ENCODE peak calls at places on chromosomes 12 and 14, in seven cellular contexts. C is hepatocyte, R is left lung, P is stomach, U is ascending aorta, E is Peyer's patch, N is transverse colon. M is an unnamed sample.

GRCh38 chr14:23154876-23155587 is 28.4 kb downstream of the SLC7A8 start:
- DNase-seq in C (peak; percentile 87), R (no peak), P (peak; percentile 89), U (peak; percentile 95), E (no peak), N (peak; percentile 61), M (no peak)

GRCh38 chr12:103924761-103925641 is 5.2 kb upstream of the HSP90B1 start:
- DNase-seq in C (peak; percentile 58), R (no peak), P (no peak), U (no peak), E (no peak), N (no peak), M (no peak)

GRCh38 chr12:57525615-57526383 is 3.2 kb downstream of the MBD6 start:
- DNase-seq in C (no peak), R (no peak), P (no peak), U (no peak), E (no peak), N (no peak), M (no peak)

GRCh38 chr14:55077155-55077554 is 25.7 kb downstream of the MAPK1IP1L start:
- DNase-seq in C (peak; percentile 70), R (no peak), P (peak; percentile 50), U (no peak), E (no peak), N (peak; percentile 37), M (no peak)

GRCh38 chr12:3520168-3520567 is 29.2 kb downstream of the PRMT8 start:
- DNase-seq in C (no peak), R (no peak), P (peak; percentile 63), U (no peak), E (no peak), N (peak; percentile 22), M (no peak)

GRCh38 chr14:71228711-71229110 is 321.5 kb downstream of the PCNX1 start:
- DNase-seq in C (peak; percentile 29), R (no peak), P (no peak), U (no peak), E (no peak), N (no peak), M (no peak)

GRCh38 chr14:99133563-99134332 is 138.2 kb downstream of the BCL11B start:
- DNase-seq in C (peak; percentile 46), R (no peak), P (peak; percentile 13), U (peak; percentile 62), E (no peak), N (no peak), M (no peak)

GRCh38 chr14:80940146-80940545 is 1.4 kb downstream of the CEP128 start:
- DNase-seq in C (no peak), R (no peak), P (no peak), U (no peak), E (no peak), N (no peak), M (no peak)

GRCh38 chr12:66036317-66036716 is 94.2 kb downstream of the LLPH start:
- DNase-seq in C (peak; percentile 40), R (no peak), P (no peak), U (peak; percentile 82), E (no peak), N (no peak), M (no peak)

DNA sequence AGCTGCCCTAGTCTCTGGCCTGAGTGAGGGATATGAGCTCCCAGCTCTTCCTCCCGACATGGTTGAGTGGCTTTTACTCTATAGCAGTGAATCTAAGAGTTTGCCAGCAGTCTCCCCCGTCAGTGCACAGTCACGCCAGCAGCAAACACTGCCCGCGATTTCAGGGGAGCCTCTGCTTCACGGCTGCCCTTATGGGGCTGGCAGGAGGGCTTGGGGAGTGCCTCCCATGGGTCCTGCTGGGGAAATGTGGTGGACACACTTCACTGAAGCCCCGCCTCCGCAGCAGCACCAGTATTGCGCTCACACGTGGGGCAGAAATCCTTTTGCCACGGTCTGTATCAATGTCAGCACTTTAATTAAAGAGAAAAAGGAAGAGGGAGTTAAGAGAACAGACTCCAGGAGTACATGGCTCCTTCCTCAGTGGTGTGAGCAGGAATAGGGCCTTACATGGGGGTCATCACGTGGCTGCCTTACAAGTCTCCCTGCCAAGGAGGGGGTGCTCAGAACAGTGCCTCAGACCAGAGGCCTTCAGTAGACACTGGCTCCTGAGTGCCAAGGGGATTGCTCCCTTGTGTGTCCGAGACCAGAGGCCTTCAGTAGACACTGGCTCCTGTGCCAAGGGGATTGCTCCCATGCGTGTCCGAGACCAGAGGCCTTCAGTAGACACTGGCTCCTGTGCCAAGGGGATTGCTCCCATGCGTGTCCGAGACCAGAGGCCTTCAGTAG is 55.7 kb downstream of the SFSWAP start:
- DNase-seq in C (no peak), R (no peak), P (no peak), U (no peak), E (peak; percentile 68), N (no peak), M (no peak)
- H3K36me3 ChIP-seq in C (no peaks in the 10 kb centered on the region), R (peaks cover 99% of the 10 kb centered on the region), P (peaks cover 74% of the 10 kb centered on the region), U (peaks cover 92% of the 10 kb centered on the region), E (no peaks in the 10 kb centered on the region), N (no peaks in the 10 kb centered on the region), M (peaks cover 37% of the 10 kb centered on the region)

GRCh38 chr12:14774074-14774943 is 29.0 kb downstream of the WBP11 start:
- DNase-seq in C (peak; percentile 98), R (peak; percentile 91), P (peak; percentile 97), U (peak; percentile 99), E (peak; percentile 94), N (peak; percentile 97), M (peak; percentile 81)

GRCh38 chr12:14776236-14776959 is 26.9 kb downstream of the WBP11 start:
- DNase-seq in C (no peak), R (no peak), P (no peak), U (no peak), E (no peak), N (no peak), M (no peak)

GRCh38 chr12:14775652-14776020 is 27.6 kb downstream of the WBP11 start:
- DNase-seq in C (no peak), R (no peak), P (no peak), U (no peak), E (no peak), N (no peak), M (no peak)

GRCh38 chr12:14773685-14774073 is 29.6 kb downstream of the WBP11 start:
- DNase-seq in C (no peak), R (peak; percentile 68), P (no peak), U (no peak), E (peak; percentile 57), N (no peak), M (no peak)

GRCh38 chr12:14774944-14775651 is 28.2 kb downstream of the WBP11 start:
- DNase-seq in C (peak; percentile 62), R (peak; percentile 83), P (peak; percentile 56), U (peak; percentile 84), E (peak; percentile 32), N (peak; percentile 59), M (no peak)
- TF ChIP-seq CTCF in C (no peak), R (no peak), P (no peak), U (no peak), E (no peak), N (no peak), M (no peak)

GRCh38 chr12:125610971-125611370 is 545.7 kb downstream of the AACS start:
- DNase-seq in C (no peak), R (no peak), P (no peak), U (no peak), E (no peak), N (no peak), M (no peak)
- H3K36me3 ChIP-seq in C (no peaks in the 10 kb centered on the region), R (no peaks in the 10 kb centered on the region), P (no peaks in the 10 kb centered on the region), U (no peaks in the 10 kb centered on the region), E (no peaks in the 10 kb centered on the region), N (no peaks in the 10 kb centered on the region), M (no peaks in the 10 kb centered on the region)

DNA sequence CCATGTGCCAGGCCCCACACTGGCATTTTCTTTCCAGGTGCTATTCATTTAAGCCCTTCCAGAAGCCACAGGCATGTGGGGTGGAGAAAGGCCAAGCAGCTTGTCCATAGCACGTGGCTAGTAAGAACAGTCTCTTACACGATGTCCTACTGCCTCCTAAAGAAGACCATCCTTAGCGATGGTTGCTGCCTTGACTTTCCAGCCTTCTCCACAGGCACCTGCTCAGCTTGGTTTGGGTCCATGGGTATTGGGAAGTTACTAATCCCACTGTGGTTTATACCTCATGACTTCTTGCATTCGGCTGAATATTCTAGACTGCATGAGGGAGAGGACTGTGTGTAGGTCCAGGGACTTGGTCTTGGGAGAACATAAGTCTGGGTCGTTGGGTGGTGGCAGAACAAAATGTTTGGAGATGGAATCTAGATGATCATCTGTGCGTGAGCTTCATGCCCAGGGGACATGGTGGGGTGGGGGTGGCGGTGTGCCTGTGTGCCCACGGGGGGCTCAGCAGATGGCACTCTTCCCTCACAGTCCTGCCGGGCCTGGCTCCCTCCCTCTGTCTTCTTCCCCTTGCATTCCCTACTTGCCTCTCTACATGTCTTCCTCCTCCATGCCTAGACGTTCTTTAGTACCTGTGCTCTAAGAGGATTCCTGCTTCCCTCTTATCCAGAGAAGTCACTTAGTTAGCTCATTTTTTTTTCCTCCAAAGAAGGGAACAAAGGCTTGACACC is 49.1 kb downstream of the NINJ2 start:
- DNase-seq in C (no peak), R (no peak), P (peak; percentile 35), U (peak; percentile 35), E (peak; percentile 43), N (peak; percentile 21), M (no peak)
- TF ChIP-seq CTCF in C (peak; percentile 13), R (no peak), P (no peak), U (no peak), E (no peak), N (no peak), M (no peak)

DNA sequence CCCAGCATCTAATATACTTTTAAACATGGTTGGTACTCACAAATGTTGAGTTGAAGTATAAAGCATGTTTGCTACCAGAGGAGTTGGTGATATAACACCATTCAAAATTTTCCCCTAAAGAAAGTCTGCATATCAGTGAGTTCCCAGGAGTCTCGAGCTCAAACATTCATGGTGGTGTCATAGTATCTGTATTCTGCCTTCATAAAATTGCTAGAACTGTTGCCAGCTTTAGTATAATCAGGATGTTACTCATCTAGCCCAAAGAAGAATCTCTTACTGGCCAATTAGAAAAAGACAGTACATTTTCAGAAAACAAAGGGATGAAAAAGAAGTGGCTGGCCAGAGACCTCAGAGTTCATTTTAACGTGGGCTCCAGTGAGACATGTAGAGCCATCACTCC is 374.7 kb downstream of the KCNH5 start:
- DNase-seq in C (no peak), R (no peak), P (no peak), U (no peak), E (no peak), N (no peak), M (no peak)
- H3K36me3 ChIP-seq in C (no peaks in the 10 kb centered on the region), R (no peaks in the 10 kb centered on the region), P (no peaks in the 10 kb centered on the region), U (no peaks in the 10 kb centered on the region), E (no peaks in the 10 kb centered on the region), N (no peaks in the 10 kb centered on the region), M (no peaks in the 10 kb centered on the region)

DNA sequence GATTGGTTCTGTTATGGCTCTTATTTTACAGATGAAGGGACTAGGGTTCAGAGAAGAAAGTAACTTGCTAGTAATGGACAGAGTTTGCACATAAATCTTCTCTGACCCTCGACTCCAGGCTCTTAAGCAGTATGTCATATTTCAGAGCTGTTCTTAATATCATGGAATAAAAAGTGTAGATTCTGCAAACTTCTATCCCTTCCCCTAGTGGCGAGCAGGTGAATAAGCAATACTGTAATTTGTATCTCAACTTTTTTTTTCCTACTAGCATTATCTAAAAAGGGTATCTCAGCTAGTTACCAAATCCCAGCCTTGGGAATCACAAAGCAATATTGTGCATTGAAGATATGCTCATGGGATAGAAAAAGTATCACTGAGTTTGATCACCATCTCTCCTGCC is 83.2 kb downstream of the ANO4 start:
- DNase-seq in C (no peak), R (no peak), P (no peak), U (no peak), E (no peak), N (no peak), M (no peak)
- TF ChIP-seq CTCF in C (peak; percentile 12), R (no peak), P (no peak), U (no peak), E (no peak), N (peak; percentile 12), M (peak; percentile 33)